ENCODE peak calls at places on chromosome 1, in nine cellular contexts. One of them, this sample, is unnamed.

GRCh38 chr1:21673277-21673780 is 4.2 kb upstream of the RAP1GAP start:
- DNase-seq in heart right ventricle: peak; percentile 66
- DNase-seq in CD8-positive, alpha-beta memory T cell: no peak
- DNase-seq in right cardiac atrium: peak; percentile 92
- DNase-seq in CD8-positive, alpha-beta T cell: no peak
- DNase-seq in fibroblast of lung: peak; percentile 74
- DNase-seq in endodermal cell: no peak
- DNase-seq in Panc1: no peak
- DNase-seq in ovary: peak; percentile 66
- DNase-seq in this sample: peak; percentile 53

GRCh38 chr1:185139231-185139630 is 17.5 kb downstream of the TRMT1L start:
- DNase-seq in Panc1: no peak
- DNase-seq in ovary: no peak
- DNase-seq in CD8-positive, alpha-beta T cell: no peak
- DNase-seq in heart right ventricle: no peak
- DNase-seq in CD8-positive, alpha-beta memory T cell: no peak
- DNase-seq in fibroblast of lung: no peak
- DNase-seq in endodermal cell: no peak
- DNase-seq in right cardiac atrium: no peak
- DNase-seq in this sample: no peak

GRCh38 chr1:23035823-23036452 is 16.7 kb downstream of the KDM1A start:
- DNase-seq in CD8-positive, alpha-beta T cell: no peak
- DNase-seq in fibroblast of lung: no peak
- DNase-seq in right cardiac atrium: no peak
- DNase-seq in ovary: no peak
- DNase-seq in Panc1: no peak
- DNase-seq in CD8-positive, alpha-beta memory T cell: no peak
- DNase-seq in endodermal cell: peak; percentile 78
- DNase-seq in heart right ventricle: no peak
- DNase-seq in this sample: no peak

GRCh38 chr1:221511797-221512196 is 230.1 kb downstream of the DUSP10 start:
- DNase-seq in ovary: no peak
- DNase-seq in fibroblast of lung: no peak
- DNase-seq in endodermal cell: peak; percentile 79
- DNase-seq in heart right ventricle: no peak
- DNase-seq in CD8-positive, alpha-beta T cell: no peak
- DNase-seq in Panc1: no peak
- DNase-seq in CD8-positive, alpha-beta memory T cell: no peak
- DNase-seq in right cardiac atrium: no peak
- DNase-seq in this sample: no peak

GRCh38 chr1:118335372-118335771 is 150.3 kb upstream of the SPAG17 start:
- DNase-seq in ovary: no peak
- DNase-seq in CD8-positive, alpha-beta memory T cell: no peak
- DNase-seq in heart right ventricle: no peak
- DNase-seq in Panc1: no peak
- DNase-seq in endodermal cell: no peak
- DNase-seq in CD8-positive, alpha-beta T cell: no peak
- DNase-seq in fibroblast of lung: peak; percentile 86
- DNase-seq in right cardiac atrium: no peak
- DNase-seq in this sample: no peak

GRCh38 chr1:4725416-4725815 is 71.0 kb downstream of the AJAP1 start:
- DNase-seq in ovary: no peak
- DNase-seq in endodermal cell: no peak
- DNase-seq in right cardiac atrium: peak; percentile 12
- DNase-seq in CD8-positive, alpha-beta memory T cell: no peak
- DNase-seq in heart right ventricle: no peak
- DNase-seq in CD8-positive, alpha-beta T cell: no peak
- DNase-seq in Panc1: no peak
- DNase-seq in fibroblast of lung: no peak
- DNase-seq in this sample: no peak

GRCh38 chr1:203143671-203144070 is 16.1 kb downstream of the ADORA1 start:
- DNase-seq in endodermal cell: no peak
- DNase-seq in CD8-positive, alpha-beta memory T cell: no peak
- DNase-seq in Panc1: no peak
- DNase-seq in CD8-positive, alpha-beta T cell: no peak
- DNase-seq in ovary: no peak
- DNase-seq in heart right ventricle: no peak
- DNase-seq in right cardiac atrium: peak; percentile 73
- DNase-seq in fibroblast of lung: no peak
- DNase-seq in this sample: no peak

GRCh38 chr1:19045898-19046889 is 89.7 kb upstream of the IFFO2 start:
- DNase-seq in ovary: peak; percentile 12
- DNase-seq in fibroblast of lung: peak; percentile 34
- DNase-seq in heart right ventricle: no peak
- DNase-seq in endodermal cell: peak; percentile 42
- DNase-seq in CD8-positive, alpha-beta T cell: no peak
- DNase-seq in Panc1: no peak
- DNase-seq in CD8-positive, alpha-beta memory T cell: no peak
- DNase-seq in right cardiac atrium: peak; percentile 27
- DNase-seq in this sample: no peak

GRCh38 chr1:204923209-204923608 is 52.5 kb downstream of the NFASC start:
- DNase-seq in heart right ventricle: no peak
- DNase-seq in endodermal cell: peak; percentile 72
- DNase-seq in Panc1: no peak
- DNase-seq in ovary: no peak
- DNase-seq in fibroblast of lung: no peak
- DNase-seq in CD8-positive, alpha-beta T cell: no peak
- DNase-seq in right cardiac atrium: no peak
- DNase-seq in CD8-positive, alpha-beta memory T cell: no peak
- DNase-seq in this sample: no peak

GRCh38 chr1:66750578-66750977 is 1.7 kb upstream of the DYNLT5 start:
- DNase-seq in ovary: no peak
- DNase-seq in heart right ventricle: no peak
- DNase-seq in right cardiac atrium: no peak
- DNase-seq in CD8-positive, alpha-beta T cell: no peak
- DNase-seq in Panc1: no peak
- DNase-seq in fibroblast of lung: no peak
- DNase-seq in CD8-positive, alpha-beta memory T cell: no peak
- DNase-seq in endodermal cell: no peak
- DNase-seq in this sample: no peak

GRCh38 chr1:109769335-109770078 is 5.8 kb upstream of the EPS8L3 start:
- DNase-seq in Panc1: no peak
- DNase-seq in CD8-positive, alpha-beta T cell: no peak
- DNase-seq in right cardiac atrium: no peak
- DNase-seq in endodermal cell: no peak
- DNase-seq in heart right ventricle: no peak
- DNase-seq in ovary: peak; percentile 34
- DNase-seq in fibroblast of lung: peak; percentile 89
- DNase-seq in CD8-positive, alpha-beta memory T cell: no peak
- DNase-seq in this sample: no peak

GRCh38 chr1:209810783-209811182 is 4.8 kb upstream of the IRF6 start:
- DNase-seq in Panc1: no peak
- DNase-seq in heart right ventricle: no peak
- DNase-seq in endodermal cell: no peak
- DNase-seq in CD8-positive, alpha-beta memory T cell: no peak
- DNase-seq in right cardiac atrium: no peak
- DNase-seq in fibroblast of lung: no peak
- DNase-seq in CD8-positive, alpha-beta T cell: no peak
- DNase-seq in ovary: no peak
- DNase-seq in this sample: no peak

GRCh38 chr1:9256332-9256731 is 21.8 kb downstream of the H6PD start:
- DNase-seq in fibroblast of lung: no peak
- DNase-seq in right cardiac atrium: peak; percentile 46
- DNase-seq in CD8-positive, alpha-beta T cell: no peak
- DNase-seq in endodermal cell: no peak
- DNase-seq in CD8-positive, alpha-beta memory T cell: no peak
- DNase-seq in heart right ventricle: no peak
- DNase-seq in Panc1: no peak
- DNase-seq in ovary: no peak
- DNase-seq in this sample: no peak

GRCh38 chr1:31793086-31793485 is 22.7 kb downstream of the SPOCD1 start:
- DNase-seq in CD8-positive, alpha-beta T cell: no peak
- DNase-seq in CD8-positive, alpha-beta memory T cell: no peak
- DNase-seq in fibroblast of lung: no peak
- DNase-seq in right cardiac atrium: no peak
- DNase-seq in endodermal cell: no peak
- DNase-seq in ovary: peak; percentile 29
- DNase-seq in heart right ventricle: no peak
- DNase-seq in Panc1: no peak
- DNase-seq in this sample: no peak

GRCh38 chr1:48051466-48052126 is 54.4 kb upstream of the TRABD2B start:
- DNase-seq in fibroblast of lung: no peak
- DNase-seq in heart right ventricle: no peak
- DNase-seq in right cardiac atrium: no peak
- DNase-seq in CD8-positive, alpha-beta memory T cell: no peak
- DNase-seq in Panc1: no peak
- DNase-seq in endodermal cell: peak; percentile 58
- DNase-seq in ovary: no peak
- DNase-seq in CD8-positive, alpha-beta T cell: no peak
- DNase-seq in this sample: no peak

GRCh38 chr1:7780976-7781375 is 3.1 kb upstream of the PER3 start:
- DNase-seq in CD8-positive, alpha-beta T cell: no peak
- DNase-seq in fibroblast of lung: no peak
- DNase-seq in CD8-positive, alpha-beta memory T cell: no peak
- DNase-seq in endodermal cell: no peak
- DNase-seq in heart right ventricle: no peak
- DNase-seq in Panc1: no peak
- DNase-seq in right cardiac atrium: no peak
- DNase-seq in ovary: no peak
- DNase-seq in this sample: no peak

GRCh38 chr1:192941722-192942411 is 117.3 kb downstream of the UCHL5 start:
- DNase-seq in CD8-positive, alpha-beta memory T cell: no peak
- DNase-seq in Panc1: no peak
- DNase-seq in endodermal cell: no peak
- DNase-seq in ovary: no peak
- DNase-seq in CD8-positive, alpha-beta T cell: no peak
- DNase-seq in heart right ventricle: no peak
- DNase-seq in fibroblast of lung: no peak
- DNase-seq in right cardiac atrium: no peak
- DNase-seq in this sample: no peak

GRCh38 chr1:81312272-81312754 is 488.4 kb upstream of the ADGRL2 start:
- DNase-seq in ovary: no peak
- DNase-seq in CD8-positive, alpha-beta memory T cell: no peak
- DNase-seq in endodermal cell: peak; percentile 73
- DNase-seq in Panc1: no peak
- DNase-seq in right cardiac atrium: no peak
- DNase-seq in heart right ventricle: no peak
- DNase-seq in CD8-positive, alpha-beta T cell: no peak
- DNase-seq in fibroblast of lung: no peak
- DNase-seq in this sample: no peak
- H3K27ac ChIP-seq in ovary: no peak overlapping the region
- H3K27ac ChIP-seq in CD8-positive, alpha-beta memory T cell: no peak overlapping the region
- H3K27ac ChIP-seq in endodermal cell: no peak overlapping the region
- H3K27ac ChIP-seq in Panc1: no peak overlapping the region
- H3K27ac ChIP-seq in right cardiac atrium: peak overlapping the region; percentile 6
- H3K27ac ChIP-seq in heart right ventricle: no peak overlapping the region
- H3K27ac ChIP-seq in CD8-positive, alpha-beta T cell: no peak overlapping the region
- H3K27ac ChIP-seq in fibroblast of lung: no peak overlapping the region
- H3K27ac ChIP-seq in this sample: no peak overlapping the region

DNA sequence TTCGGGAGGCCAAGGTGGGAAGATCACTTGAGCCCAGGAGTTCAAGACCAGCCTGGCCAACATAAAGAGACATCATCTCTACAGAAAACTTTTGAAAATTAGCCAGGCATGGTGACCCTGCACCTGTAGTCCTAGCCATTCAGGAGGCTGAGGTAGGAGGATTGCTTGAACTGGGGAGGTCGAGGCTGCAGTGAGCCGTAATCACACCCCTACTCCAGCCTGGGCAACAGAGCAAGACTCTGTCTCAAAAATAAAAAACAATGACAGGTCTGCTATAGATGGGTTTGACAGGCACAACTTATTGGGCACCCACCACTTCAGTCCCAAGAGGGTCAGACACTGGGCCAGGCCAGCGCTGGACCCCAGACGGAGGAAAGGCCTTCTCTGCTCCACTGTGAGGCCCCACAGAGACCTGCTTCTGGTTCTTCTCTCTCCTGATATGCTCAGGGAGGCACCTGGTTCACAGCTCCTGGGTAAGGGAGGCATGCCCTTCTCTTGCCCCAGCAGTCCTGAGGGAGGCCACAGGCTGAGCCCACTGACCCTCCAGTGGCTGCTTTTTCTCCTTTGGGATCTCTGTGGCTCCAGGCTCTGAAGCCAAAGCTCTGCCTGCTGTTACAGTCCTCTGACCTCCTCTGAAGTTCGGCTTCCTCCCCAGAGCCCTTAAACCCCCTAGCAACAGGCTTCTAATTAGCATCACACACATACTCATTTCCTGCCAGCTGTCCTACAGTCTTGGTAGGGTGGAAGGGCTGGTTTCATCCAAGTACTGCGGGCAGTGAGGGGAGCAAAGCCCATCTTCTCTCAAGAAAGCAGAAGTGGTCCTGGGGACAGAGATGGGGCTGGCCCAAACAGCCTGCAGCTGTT is 14.4 kb downstream of the S100A16 start:
- DNase-seq in fibroblast of lung: peak; percentile 69
- DNase-seq in CD8-positive, alpha-beta T cell: no peak
- DNase-seq in right cardiac atrium: no peak
- DNase-seq in endodermal cell: peak; percentile 78
- DNase-seq in ovary: no peak
- DNase-seq in Panc1: no peak
- DNase-seq in heart right ventricle: no peak
- DNase-seq in CD8-positive, alpha-beta memory T cell: no peak
- DNase-seq in this sample: no peak
- H3K27ac ChIP-seq in fibroblast of lung: peak overlapping the region; percentile 77
- H3K27ac ChIP-seq in CD8-positive, alpha-beta T cell: no peak overlapping the region
- H3K27ac ChIP-seq in right cardiac atrium: no peak overlapping the region
- H3K27ac ChIP-seq in endodermal cell: peak overlapping the region; percentile 76
- H3K27ac ChIP-seq in ovary: no peak overlapping the region
- H3K27ac ChIP-seq in Panc1: no peak overlapping the region
- H3K27ac ChIP-seq in heart right ventricle: no peak overlapping the region
- H3K27ac ChIP-seq in CD8-positive, alpha-beta memory T cell: no peak overlapping the region
- H3K27ac ChIP-seq in this sample: no peak overlapping the region

DNA sequence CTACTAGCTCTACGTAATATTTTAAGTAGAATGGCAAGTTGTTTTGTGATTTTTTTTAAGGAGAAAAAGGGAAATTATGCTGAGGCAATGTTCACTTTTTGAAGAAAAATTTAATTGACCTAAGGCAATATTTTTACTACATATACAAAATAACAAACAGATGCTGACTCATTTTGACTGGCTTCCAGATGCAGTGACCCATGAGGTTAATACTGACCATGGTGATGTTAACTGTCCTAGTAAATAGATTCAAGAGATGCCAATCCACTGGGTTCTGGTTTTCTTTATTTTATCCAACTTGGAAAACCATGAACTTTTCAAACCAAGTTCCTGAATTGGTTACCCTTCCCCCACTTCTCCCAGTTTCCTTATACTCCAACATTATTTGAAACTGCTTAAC is 155.0 kb downstream of the CRB1 start:
- DNase-seq in right cardiac atrium: no peak
- DNase-seq in Panc1: no peak
- DNase-seq in CD8-positive, alpha-beta T cell: no peak
- DNase-seq in heart right ventricle: no peak
- DNase-seq in endodermal cell: no peak
- DNase-seq in fibroblast of lung: peak; percentile 41
- DNase-seq in CD8-positive, alpha-beta memory T cell: no peak
- DNase-seq in ovary: no peak
- DNase-seq in this sample: no peak
- H3K27ac ChIP-seq in right cardiac atrium: no peak overlapping the region
- H3K27ac ChIP-seq in Panc1: no peak overlapping the region
- H3K27ac ChIP-seq in CD8-positive, alpha-beta T cell: no peak overlapping the region
- H3K27ac ChIP-seq in heart right ventricle: no peak overlapping the region
- H3K27ac ChIP-seq in endodermal cell: no peak overlapping the region
- H3K27ac ChIP-seq in fibroblast of lung: no peak overlapping the region
- H3K27ac ChIP-seq in CD8-positive, alpha-beta memory T cell: no peak overlapping the region
- H3K27ac ChIP-seq in ovary: no peak overlapping the region
- H3K27ac ChIP-seq in this sample: no peak overlapping the region

DNA sequence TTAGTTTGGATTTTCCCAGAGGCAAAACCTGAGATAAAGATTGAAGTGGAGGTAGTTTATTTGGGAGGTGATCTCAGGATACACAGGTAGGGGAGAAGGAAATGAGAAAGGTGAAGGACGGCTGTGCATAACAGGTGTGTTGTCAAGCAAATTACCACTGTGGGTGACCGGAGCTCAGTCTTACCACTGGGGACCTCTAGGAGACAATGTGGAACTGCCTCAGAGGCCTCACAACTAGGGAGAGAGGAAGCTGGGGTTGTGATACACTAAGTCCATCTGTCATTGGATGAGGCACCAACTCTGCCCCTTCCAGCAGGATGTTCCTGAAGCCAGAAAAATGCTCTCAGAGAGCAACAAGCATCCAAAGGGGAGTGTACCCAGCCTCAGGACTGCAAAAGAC is 32.6 kb downstream of the GRIK3 start:
- DNase-seq in fibroblast of lung: no peak
- DNase-seq in endodermal cell: peak; percentile 64
- DNase-seq in CD8-positive, alpha-beta memory T cell: no peak
- DNase-seq in Panc1: no peak
- DNase-seq in ovary: no peak
- DNase-seq in right cardiac atrium: no peak
- DNase-seq in CD8-positive, alpha-beta T cell: no peak
- DNase-seq in heart right ventricle: no peak
- DNase-seq in this sample: no peak
- H3K27ac ChIP-seq in fibroblast of lung: no peak overlapping the region
- H3K27ac ChIP-seq in endodermal cell: no peak overlapping the region
- H3K27ac ChIP-seq in CD8-positive, alpha-beta memory T cell: no peak overlapping the region
- H3K27ac ChIP-seq in Panc1: no peak overlapping the region
- H3K27ac ChIP-seq in ovary: no peak overlapping the region
- H3K27ac ChIP-seq in right cardiac atrium: no peak overlapping the region
- H3K27ac ChIP-seq in CD8-positive, alpha-beta T cell: no peak overlapping the region
- H3K27ac ChIP-seq in heart right ventricle: no peak overlapping the region
- H3K27ac ChIP-seq in this sample: no peak overlapping the region